ENCODE peak calls at places on chromosomes 11 and 22, in eight cellular contexts. D, M, B, P, C, S, H and W are unnamed samples.

GRCh38 chr11:103729653-103730052 is 306.8 kb upstream of the DDI1 start:
- DNase-seq in D (no peak), H (no peak), M (no peak), P (no peak), S (no peak), C (no peak), B (no peak), W (no peak)

GRCh38 chr11:118953265-118953664 is 2.8 kb upstream of the UPK2 start:
- DNase-seq in M (no peak), B (no peak), D (peak; percentile 27), S (no peak), H (peak; percentile 33), P (no peak), C (no peak), W (no peak)

GRCh38 chr11:91527380-91528030 is 697.1 kb upstream of the FAT3 start:
- DNase-seq in P (no peak), C (no peak), B (no peak), H (no peak), S (no peak), M (no peak), D (no peak), W (no peak)

GRCh38 chr22:38866024-38866398 is 6.0 kb downstream of the CBX6 start:
- DNase-seq in C (no peak), B (no peak), S (no peak), P (no peak), D (no peak), M (no peak), H (no peak), W (no peak)

GRCh38 chr11:75380716-75381420 is 18.4 kb upstream of the RPS3 start:
- DNase-seq in M (no peak), B (no peak), D (no peak), C (no peak), P (peak; percentile 77), S (no peak), H (no peak), W (no peak)

GRCh38 chr11:64400667-64401066 is 41.7 kb downstream of the RPS6KA4 start:
- DNase-seq in C (no peak), S (no peak), D (no peak), M (no peak), B (no peak), H (no peak), P (no peak), W (no peak)

GRCh38 chr11:8719260-8720190 is 36.9 kb downstream of the RPL27A start:
- DNase-seq in P (no peak), M (no peak), D (peak; percentile 95), B (peak; percentile 97), H (peak; percentile 98), S (peak; percentile 77), C (peak; percentile 73), W (peak; percentile 63)

GRCh38 chr11:19560156-19560555 is 152.5 kb upstream of the NAV2 start:
- DNase-seq in H (no peak), D (no peak), S (no peak), M (no peak), B (no peak), P (no peak), C (no peak), W (no peak)

GRCh38 chr11:63769719-63770443 is 1.3 kb upstream of the ZFTA start:
- DNase-seq in S (no peak), D (no peak), C (no peak), P (peak; percentile 46), M (no peak), H (peak; percentile 53), B (no peak), W (no peak)

GRCh38 chr22:38834215-38834953 is 9.4 kb downstream of the NPTXR start:
- DNase-seq in S (no peak), P (no peak), H (no peak), B (no peak), C (no peak), M (no peak), D (no peak), W (no peak)

GRCh38 chr11:75668508-75669297 is at the start of gene MAP6:
- DNase-seq in D (peak; percentile 31), M (no peak), C (no peak), S (peak; percentile 19), B (no peak), H (peak; percentile 58), P (peak; percentile 45), W (no peak)

GRCh38 chr11:44633641-44634040 is 68.2 kb downstream of the CD82 start:
- DNase-seq in D (no peak), C (no peak), H (no peak), S (no peak), P (peak; percentile 49), M (no peak), B (no peak), W (no peak)

GRCh38 chr22:32020117-32020516 is 22.9 kb upstream of the SLC5A1 start:
- DNase-seq in H (peak; percentile 81), P (no peak), D (peak; percentile 89), S (peak; percentile 100), M (peak; percentile 69), B (no peak), C (peak; percentile 18), W (no peak)

GRCh38 chr11:69280994-69281393 is 13.0 kb upstream of the MYEOV start:
- DNase-seq in D (peak; percentile 86), C (no peak), P (no peak), H (peak; percentile 89), S (peak; percentile 96), B (no peak), M (peak; percentile 59), W (no peak)

GRCh38 chr22:43996170-43996980 is 27.7 kb upstream of the PARVB start:
- DNase-seq in B (no peak), D (no peak), S (no peak), C (no peak), P (no peak), H (no peak), M (no peak), W (no peak)

GRCh38 chr11:118912742-118913410 is 12.8 kb downstream of the BCL9L start:
- DNase-seq in P (no peak), B (no peak), D (peak; percentile 40), H (peak; percentile 55), S (peak; percentile 74), M (no peak), C (no peak), W (no peak)

GRCh38 chr11:87038235-87038960 is 664 bp downstream of the TMEM135 start:
- DNase-seq in M (no peak), D (peak; percentile 17), H (peak; percentile 22), C (no peak), P (no peak), B (no peak), S (no peak), W (no peak)

GRCh38 chr11:87036756-87037449 is 831 bp upstream of the TMEM135 start:
- DNase-seq in P (no peak), C (no peak), B (no peak), S (no peak), H (no peak), M (no peak), D (no peak), W (no peak)

GRCh38 chr11:87035976-87036583 is 1.7 kb upstream of the TMEM135 start:
- DNase-seq in P (no peak), C (no peak), S (no peak), D (no peak), H (no peak), B (no peak), M (no peak), W (no peak)

GRCh38 chr11:87039371-87039770 is 1.6 kb downstream of the TMEM135 start:
- DNase-seq in D (peak; percentile 35), P (no peak), B (no peak), C (no peak), S (no peak), M (no peak), H (peak; percentile 56), W (no peak)

GRCh38 chr11:87037450-87038234 is at the start of gene TMEM135:
- DNase-seq in M (peak; percentile 64), H (peak; percentile 98), C (peak; percentile 55), P (peak; percentile 97), B (peak; percentile 75), S (peak; percentile 92), D (peak; percentile 92), W (peak; percentile 58)
- TF ChIP-seq CTCF in M (no peak), H (peak; percentile 18), C (no peak), P (no peak), B (no peak), S (peak; percentile 18), D (no peak), W (peak; percentile 16)

GRCh38 chr11:60871378-60872061 is 4.2 kb downstream of the ZP1 start:
- DNase-seq in P (peak; percentile 40), H (peak; percentile 74), C (no peak), B (no peak), M (no peak), D (peak; percentile 64), S (no peak), W (no peak)
- TF ChIP-seq CTCF in P (peak; percentile 37), H (no peak), C (peak; percentile 30), B (no peak), M (peak; percentile 42), D (peak; percentile 49), S (no peak), W (peak; percentile 10)

DNA sequence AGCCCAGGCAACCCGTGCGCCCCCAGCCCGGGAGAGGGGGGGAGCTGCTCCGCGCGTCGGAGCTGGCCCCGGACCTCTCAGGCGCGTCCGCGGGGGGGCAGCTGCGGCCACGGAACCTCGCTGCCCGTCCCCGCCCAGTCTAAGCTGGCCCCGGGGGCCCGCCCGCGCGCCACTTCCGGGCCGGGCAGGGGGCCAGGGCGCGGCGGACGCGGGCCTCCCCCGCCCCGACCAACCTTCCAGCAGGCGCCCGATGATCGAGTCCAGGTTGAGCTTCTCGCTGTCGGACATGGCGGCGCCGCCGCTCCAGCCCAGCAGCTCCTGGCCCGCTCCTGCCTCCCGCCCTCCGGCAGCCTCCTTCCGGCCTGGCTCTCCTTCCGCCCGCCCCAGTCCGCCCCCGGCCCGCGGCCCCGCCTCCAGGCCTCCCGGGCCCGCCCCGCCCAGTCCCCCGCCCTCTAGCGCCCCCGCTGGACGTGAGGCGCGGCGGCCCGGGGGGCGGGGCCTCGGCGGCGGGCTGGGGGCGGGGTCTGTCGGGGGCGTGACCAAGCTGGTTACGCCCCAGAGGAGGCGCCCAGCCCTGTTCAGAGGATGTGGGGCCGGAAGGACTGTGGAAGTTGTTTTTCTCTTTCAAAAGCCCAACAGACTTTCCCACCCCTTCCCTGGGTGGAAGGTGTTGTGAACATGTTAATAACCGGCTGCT is at the start of gene PPP1CA:
- DNase-seq in S (peak; percentile 81), C (peak; percentile 65), P (peak; percentile 93), D (peak; percentile 85), M (peak; percentile 66), H (peak; percentile 94), B (peak; percentile 59), W (peak; percentile 69)
- TF ChIP-seq CTCF in S (peak; percentile 29), C (peak; percentile 7), P (peak; percentile 13), D (no peak), M (no peak), H (no peak), B (no peak), W (no peak)

DNA sequence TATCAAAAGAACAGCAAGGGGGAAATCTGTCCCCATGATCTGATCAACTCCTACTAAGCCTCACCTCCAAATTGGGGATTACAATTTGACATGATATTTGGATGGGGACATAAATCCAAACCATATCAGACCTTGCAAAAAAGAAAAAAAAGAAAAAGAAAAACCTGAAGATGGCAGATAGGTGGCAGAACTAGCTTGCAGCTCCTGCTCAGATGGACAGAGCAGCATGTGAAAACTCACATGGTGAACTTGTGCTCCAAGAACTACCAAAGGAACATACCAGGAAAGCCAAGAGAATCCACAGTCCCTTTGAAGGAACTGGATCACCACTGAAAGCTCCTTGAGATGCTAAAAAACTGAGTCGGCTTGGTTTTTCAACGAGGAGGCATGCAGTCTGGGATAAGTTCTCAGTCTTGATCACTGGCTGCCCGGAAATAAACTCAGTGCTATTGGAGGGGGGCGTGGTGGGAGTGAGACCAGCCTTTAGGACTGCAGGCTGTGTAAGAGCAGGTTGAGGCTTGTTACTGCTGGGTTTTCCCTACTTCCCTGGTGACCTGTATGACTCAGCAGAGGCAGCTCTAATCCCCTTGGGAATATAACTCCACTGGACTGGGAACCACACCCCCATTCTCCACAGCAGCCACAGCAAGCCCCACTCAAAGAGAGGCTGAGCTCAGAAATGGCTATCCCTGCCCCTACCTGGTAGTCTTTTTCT is 358.3 kb upstream of the ARHGAP42 start:
- DNase-seq in S (peak; percentile 87), M (no peak), H (no peak), D (no peak), P (no peak), B (no peak), C (no peak), W (no peak)
- TF ChIP-seq CTCF in S (peak; percentile 46), M (no peak), H (no peak), D (no peak), P (no peak), B (no peak), C (no peak), W (no peak)